ENCODE peak calls at places on chromosomes 6 and 20, in nine cellular contexts. F is adrenal gland, Z is mammary epithelial cell, J is tibial nerve, D is astrocyte, I is BJ, H is psoas muscle, P is heart left ventricle, O is uterus. A is an unnamed sample. For H3K27me3, the result is how much of the 10 kb centered on the place peaks cover.

GRCh38 chr20:9498322-9498721 is 16.1 kb upstream of the LAMP5 start:
- DNase-seq in O (no peak), D (peak), F (no peak), J (no peak), I (no peak), P (no peak), H (no peak), Z (no peak), A (no peak)

GRCh38 chr6:150491131-150491795 is 108.4 kb upstream of the PLEKHG1 start:
- DNase-seq in P (no peak), D (peak), J (no peak), H (no peak), I (no peak), O (no peak), Z (peak), F (no peak), A (no peak)

GRCh38 chr6:87808005-87808757 is 106.1 kb upstream of the AKIRIN2 start:
- DNase-seq in F (no peak), P (no peak), D (peak), Z (peak), I (peak), O (no peak), H (no peak), J (no peak), A (no peak)

GRCh38 chr6:162237331-162237730 is 490.2 kb downstream of the PRKN start:
- DNase-seq in J (no peak), P (no peak), H (no peak), Z (no peak), D (no peak), I (no peak), O (no peak), F (no peak), A (no peak)

GRCh38 chr20:38192323-38192885 is 27.3 kb upstream of the TGM2 start:
- DNase-seq in D (no peak), O (no peak), Z (no peak), J (no peak), P (no peak), F (no peak), H (no peak), I (no peak), A (no peak)

GRCh38 chr6:126252154-126252553 is 87.8 kb upstream of the CENPW start:
- DNase-seq in H (no peak), I (no peak), F (no peak), O (no peak), D (no peak), Z (no peak), P (no peak), J (no peak), A (no peak)

GRCh38 chr6:160398674-160399271 is 50.6 kb downstream of the SLC22A3 start:
- DNase-seq in O (no peak), D (peak), J (no peak), P (no peak), F (no peak), Z (peak), H (no peak), I (no peak), A (no peak)

GRCh38 chr20:56429496-56429895 is 17.4 kb downstream of the CASS4 start:
- DNase-seq in Z (no peak), J (no peak), H (no peak), F (no peak), I (no peak), D (peak), P (no peak), O (no peak), A (peak)

GRCh38 chr20:24698706-24699206 is 229.3 kb downstream of the SYNDIG1 start:
- DNase-seq in P (no peak), O (no peak), H (no peak), I (no peak), Z (peak), F (no peak), D (no peak), J (no peak), A (no peak)

GRCh38 chr20:45792513-45793118 is 862 bp downstream of the DNTTIP1 start:
- DNase-seq in I (no peak), O (no peak), J (no peak), F (no peak), P (peak), H (no peak), D (no peak), Z (no peak), A (no peak)

GRCh38 chr6:41561931-41562632 is 15.9 kb downstream of the FOXP4 start:
- DNase-seq in O (no peak), F (no peak), P (no peak), Z (no peak), H (no peak), J (no peak), D (no peak), I (no peak), A (no peak)

GRCh38 chr20:58481541-58482021 is 33.6 kb downstream of the APCDD1L start:
- DNase-seq in H (peak), I (no peak), D (no peak), F (peak), P (no peak), J (no peak), Z (peak), O (no peak), A (no peak)

GRCh38 chr6:162899148-162899547 is 171.4 kb downstream of the PACRG start:
- DNase-seq in I (no peak), F (no peak), H (no peak), J (no peak), O (no peak), Z (no peak), P (no peak), D (peak), A (no peak)

GRCh38 chr6:99187429-99187828 is 162.0 kb downstream of the FAXC start:
- DNase-seq in O (no peak), F (no peak), J (no peak), P (no peak), D (peak), I (no peak), H (no peak), Z (no peak), A (no peak)

GRCh38 chr6:47836046-47836445 is 54.2 kb downstream of the OPN5 start:
- DNase-seq in Z (no peak), H (no peak), D (peak), F (no peak), J (no peak), O (no peak), P (no peak), I (no peak), A (no peak)

GRCh38 chr6:113489946-113490345 is 367.2 kb upstream of the MARCKS start:
- DNase-seq in O (no peak), F (no peak), H (no peak), D (no peak), P (no peak), J (no peak), Z (no peak), I (peak), A (no peak)

GRCh38 chr6:45387236-45387635 is 9.5 kb upstream of the SUPT3H start:
- DNase-seq in P (no peak), H (no peak), D (peak), I (no peak), F (no peak), O (no peak), J (no peak), Z (no peak), A (no peak)

GRCh38 chr6:158624684-158625682 is 19.6 kb downstream of the DYNLT1 start:
- DNase-seq in D (no peak), P (no peak), O (no peak), Z (no peak), J (no peak), F (no peak), H (no peak), I (no peak), A (no peak)

GRCh38 chr6:54717849-54718455 is 128.6 kb upstream of the FAM83B start:
- DNase-seq in Z (peak), J (peak), H (no peak), F (peak), O (peak), I (no peak), D (peak), P (no peak), A (no peak)

GRCh38 chr6:20564269-20564668 is 30.0 kb downstream of the CDKAL1 start:
- DNase-seq in Z (no peak), P (no peak), H (no peak), I (no peak), J (no peak), F (no peak), D (no peak), O (no peak), A (no peak)

GRCh38 chr6:19024737-19025136 is 637.6 kb downstream of the RNF144B start:
- DNase-seq in Z (peak), I (no peak), F (peak), D (peak), P (no peak), H (no peak), J (no peak), O (no peak), A (no peak)

GRCh38 chr6:7050911-7051779 is 56.6 kb upstream of the RREB1 start:
- DNase-seq in O (peak), Z (no peak), D (peak), H (peak), I (no peak), F (peak), J (no peak), P (peak), A (peak)

GRCh38 chr6:34276881-34277762 is 28.3 kb upstream of the SMIM29 start:
- DNase-seq in P (peak), H (peak), D (no peak), O (no peak), Z (no peak), J (no peak), I (no peak), F (no peak), A (no peak)

GRCh38 chr6:158805698-158806373 is 13.3 kb downstream of the EZR start:
- DNase-seq in J (no peak), P (no peak), H (no peak), I (no peak), Z (no peak), O (no peak), F (no peak), D (no peak), A (no peak)

DNA sequence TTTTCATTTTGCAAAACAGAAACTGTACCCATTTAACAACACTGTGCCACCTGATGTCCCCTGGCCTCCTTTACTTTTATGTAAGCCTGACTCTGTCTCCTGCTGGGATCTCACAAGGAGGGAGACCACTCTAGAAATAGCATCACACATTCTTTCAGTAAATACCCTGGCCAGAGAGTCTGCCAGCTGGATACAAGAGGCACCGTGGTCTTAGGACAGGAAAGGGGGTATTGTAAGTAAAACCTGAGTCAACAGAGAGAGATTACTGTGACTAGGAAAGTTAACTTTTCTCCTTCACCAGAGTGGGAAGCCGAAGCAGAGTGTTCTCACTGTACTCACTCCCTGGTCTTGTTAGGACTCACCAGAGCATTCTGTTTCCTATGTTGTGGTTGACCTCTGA is 27.8 kb downstream of the CMTR1 start:
- DNase-seq in H (no peak), D (no peak), Z (no peak), I (no peak), O (no peak), J (no peak), P (no peak), F (no peak), A (no peak)
- H3K27me3 ChIP-seq in H (under half), D (under half), Z (under half), I (under half), O (under half), J (under half), P (under half), F (under half), A (under half)

GRCh38 chr6:53347921-53348435 is 772 bp downstream of the ELOVL5 start:
- DNase-seq in I (no peak), D (peak), J (peak), Z (peak), F (peak), O (peak), H (peak), P (peak), A (peak)
- TF ChIP-seq CTCF in I (no peak), D (no peak), J (no peak), Z (no peak), F (no peak), O (no peak), H (no peak), P (no peak), A (no peak)

GRCh38 chr20:63294536-63294900 is 1.5 kb downstream of the COL20A1 start:
- DNase-seq in F (no peak), I (no peak), O (no peak), Z (no peak), P (no peak), H (no peak), J (no peak), D (no peak), A (peak)

GRCh38 chr20:63295846-63296245 is 2.9 kb downstream of the COL20A1 start:
- DNase-seq in P (no peak), D (no peak), H (no peak), O (no peak), F (no peak), Z (no peak), I (no peak), J (no peak), A (peak)

GRCh38 chr20:63295018-63295417 is 2.0 kb downstream of the COL20A1 start:
- DNase-seq in F (no peak), P (no peak), J (no peak), Z (no peak), O (no peak), D (no peak), I (no peak), H (no peak), A (no peak)

GRCh38 chr20:63296411-63297299 is 3.7 kb downstream of the COL20A1 start:
- DNase-seq in J (no peak), P (no peak), F (no peak), H (no peak), Z (no peak), O (no peak), D (no peak), I (no peak), A (peak)

DNA sequence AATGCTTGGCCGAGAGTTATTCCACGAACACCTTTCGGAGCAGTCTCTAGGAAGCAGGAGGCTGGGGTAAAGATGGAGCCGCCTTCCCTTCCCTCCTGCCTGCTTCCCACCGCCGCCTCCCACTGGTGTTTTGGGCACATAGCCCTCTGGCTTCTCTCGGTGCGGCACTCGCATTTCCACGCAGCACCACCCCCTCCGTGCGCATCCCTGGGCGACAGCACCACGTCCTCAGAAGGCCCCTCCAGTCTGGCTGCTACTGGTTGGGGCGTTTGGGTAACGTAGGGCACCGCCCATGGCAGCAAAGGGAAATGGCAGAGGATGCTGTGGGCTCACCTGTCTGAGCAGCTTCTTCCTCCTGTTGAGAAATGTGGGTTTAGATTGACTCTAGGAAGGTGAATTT is 2.4 kb downstream of the COL20A1 start:
- DNase-seq in D (no peak), F (no peak), P (no peak), Z (no peak), O (no peak), I (no peak), H (no peak), J (no peak), A (peak)
- H3K27me3 ChIP-seq in D (under half), F (under half), P (under half), Z (under half), O (under half), I (under half), H (under half), J (half or more), A (under half)

GRCh38 chr20:39829255-39829654 is 859.8 kb downstream of the MAFB start:
- DNase-seq in D (no peak), Z (no peak), O (no peak), F (no peak), I (no peak), H (no peak), J (no peak), P (no peak), A (no peak)
- TF ChIP-seq CTCF in D (peak), Z (peak), O (no peak), F (peak), I (peak), H (peak), J (no peak), P (peak), A (no peak)

GRCh38 chr6:352474-352873 is 39.1 kb upstream of the IRF4 start:
- DNase-seq in F (no peak), D (no peak), J (no peak), O (no peak), H (no peak), P (no peak), Z (no peak), I (no peak), A (no peak)
- H3K27me3 ChIP-seq in F (under half), D (under half), J (under half), O (under half), H (under half), P (under half), Z (under half), I (under half), A (under half)

GRCh38 chr6:156590482-156590881 is 186.7 kb upstream of the ARID1B start:
- DNase-seq in H (no peak), O (no peak), P (no peak), Z (no peak), J (no peak), F (no peak), I (no peak), D (peak), A (no peak)
- TF ChIP-seq CTCF in H (no peak), O (no peak), P (no peak), Z (no peak), J (no peak), F (no peak), I (no peak), D (no peak), A (no peak)

A was measured in left lung.